ENCODE peak calls at places on chromosomes 3 and 15, in five cellular contexts. P is MM.1S, O is choroid plexus epithelial cell, Y is fibroblast of lung, V is AG10803. E is an unnamed sample.

GRCh38 chr3:12318758-12319621 is 30.1 kb downstream of the PPARG start:
- DNase-seq in P (no peak), O (peak; percentile 66), Y (peak; percentile 89), V (no peak), E (no peak)

GRCh38 chr15:68047826-68048225 is 6.3 kb upstream of the PIAS1 start:
- DNase-seq in P (no peak), O (no peak), Y (no peak), V (no peak), E (no peak)

GRCh38 chr3:55272031-55272645 is 215.0 kb downstream of the WNT5A start:
- DNase-seq in P (no peak), O (no peak), Y (no peak), V (peak; percentile 61), E (no peak)

GRCh38 chr15:37041042-37041441 is 59.3 kb downstream of the MEIS2 start:
- DNase-seq in P (no peak), O (no peak), Y (no peak), V (no peak), E (no peak)

GRCh38 chr3:177367783-177368182 is 170.5 kb upstream of the TBL1XR1 start:
- DNase-seq in P (no peak), O (no peak), Y (no peak), V (no peak), E (no peak)

GRCh38 chr15:75693501-75694240 is 19.0 kb downstream of the CSPG4 start:
- DNase-seq in P (no peak), O (peak; percentile 50), Y (peak; percentile 65), V (peak; percentile 84), E (peak; percentile 20)

GRCh38 chr3:131221731-131222130 is 159.8 kb upstream of the NUDT16 start:
- DNase-seq in P (no peak), O (peak; percentile 88), Y (peak; percentile 90), V (peak; percentile 86), E (no peak)

GRCh38 chr15:31263751-31264533 is 62.7 kb upstream of the KLF13 start:
- DNase-seq in P (peak; percentile 93), O (no peak), Y (no peak), V (no peak), E (no peak)

GRCh38 chr3:176651622-176652021 is 545.7 kb downstream of the TBL1XR1 start:
- DNase-seq in P (no peak), O (peak; percentile 10), Y (no peak), V (no peak), E (no peak)

GRCh38 chr15:90550919-90551318 is 21.2 kb downstream of the CRTC3 start:
- DNase-seq in P (no peak), O (no peak), Y (no peak), V (peak; percentile 38), E (peak; percentile 45)

GRCh38 chr3:136146981-136147729 is 49.0 kb downstream of the MSL2 start:
- DNase-seq in P (no peak), O (no peak), Y (no peak), V (peak; percentile 16), E (no peak)

GRCh38 chr3:129593595-129594339 is 12.7 kb downstream of the PLXND1 start:
- DNase-seq in P (peak; percentile 47), O (no peak), Y (peak; percentile 33), V (peak; percentile 47), E (no peak)
- TF ChIP-seq CTCF in P (no peak), O (no peak), Y (no peak), V (no peak), E (no peak)

DNA sequence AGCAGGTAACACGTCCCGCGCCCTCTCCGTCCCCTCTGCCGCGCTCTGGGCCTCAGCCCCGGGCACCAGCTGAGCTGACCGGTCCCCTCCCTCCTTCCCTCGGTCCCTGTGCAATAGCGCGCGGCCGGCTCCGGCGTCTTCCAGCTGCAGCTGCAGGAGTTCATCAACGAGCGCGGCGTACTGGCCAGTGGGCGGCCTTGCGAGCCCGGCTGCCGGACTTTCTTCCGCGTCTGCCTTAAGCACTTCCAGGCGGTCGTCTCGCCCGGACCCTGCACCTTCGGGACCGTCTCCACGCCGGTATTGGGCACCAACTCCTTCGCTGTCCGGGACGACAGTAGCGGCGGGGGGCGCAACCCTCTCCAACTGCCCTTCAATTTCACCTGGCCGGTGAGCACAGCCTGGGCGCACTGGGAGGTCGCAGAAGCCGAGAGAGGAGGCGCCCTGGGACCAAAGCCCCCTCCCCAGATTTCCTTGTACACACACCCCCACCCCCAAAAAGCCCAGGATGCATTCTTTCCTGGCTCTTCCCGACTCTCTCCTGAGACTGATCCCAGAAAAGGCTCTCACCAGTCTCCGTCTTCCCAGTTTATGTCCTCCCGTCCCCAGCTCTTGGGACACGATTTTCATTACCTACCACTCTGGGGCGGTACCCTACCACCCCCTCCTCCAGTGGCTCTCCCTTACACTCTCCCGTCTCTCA is 740 bp downstream of the DLL4 start:
- DNase-seq in P (no peak), O (peak; percentile 68), Y (peak; percentile 65), V (peak; percentile 45), E (no peak)
- TF ChIP-seq CTCF in P (no peak), O (peak; percentile 12), Y (peak; percentile 6), V (no peak), E (no peak)

GRCh38 chr15:82749951-82750830 is 40.5 kb upstream of the AP3B2 start:
- DNase-seq in P (peak; percentile 95), O (peak; percentile 97), Y (peak; percentile 93), V (peak; percentile 94), E (peak; percentile 84)

GRCh38 chr15:82748315-82748714 is 38.6 kb upstream of the AP3B2 start:
- DNase-seq in P (no peak), O (no peak), Y (no peak), V (no peak), E (no peak)

DNA sequence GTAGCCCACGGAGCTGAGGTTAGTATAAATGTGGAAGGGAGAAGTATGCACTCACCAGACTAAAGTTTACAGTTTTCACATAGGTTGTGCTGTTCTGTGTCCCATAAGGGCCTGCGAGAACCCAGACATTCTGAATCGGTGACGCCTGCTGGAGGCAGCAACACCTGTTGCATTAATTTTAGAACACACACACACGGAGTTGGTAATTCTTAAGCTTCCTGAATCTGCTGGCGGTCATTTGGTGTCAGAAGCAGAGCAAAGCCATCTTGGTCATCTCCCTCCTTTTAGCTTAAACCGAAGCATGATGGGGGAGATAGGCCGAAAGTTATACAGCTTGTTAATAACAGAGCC is 41.1 kb upstream of the AP3B2 start:
- DNase-seq in P (peak; percentile 62), O (peak; percentile 32), Y (peak; percentile 8), V (no peak), E (peak; percentile 28)
- TF ChIP-seq CTCF in P (peak; percentile 25), O (no peak), Y (peak; percentile 2), V (no peak), E (no peak)

DNA sequence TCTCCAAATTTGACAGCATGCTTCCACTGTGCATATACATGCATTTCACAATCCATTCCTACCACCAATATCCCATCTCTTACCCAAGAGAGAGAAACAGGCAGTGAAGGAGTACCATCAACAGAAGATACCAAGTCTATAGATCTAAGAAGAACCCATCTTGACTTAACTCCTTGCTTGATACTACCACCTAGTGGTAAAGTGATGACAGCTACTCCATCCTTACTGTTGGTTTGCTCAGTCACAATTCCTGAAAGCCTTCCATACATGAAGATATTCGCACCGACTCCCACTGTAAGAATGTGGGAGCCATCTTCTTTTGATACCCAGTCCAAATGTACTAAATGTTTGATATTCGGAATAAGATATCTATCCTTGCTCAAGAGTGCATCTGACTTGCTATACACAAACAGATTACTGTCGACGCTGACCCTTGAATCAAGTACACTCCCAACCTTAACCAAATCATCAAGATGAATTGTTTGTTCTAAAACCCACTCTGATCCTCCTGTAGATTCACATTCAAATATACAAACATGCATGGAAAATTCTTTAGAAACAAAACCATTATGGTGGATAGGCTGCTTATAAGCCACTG is 123.1 kb downstream of the DMXL2 start:
- DNase-seq in P (peak; percentile 55), O (peak; percentile 74), Y (peak; percentile 66), V (peak; percentile 39), E (peak; percentile 51)
- TF ChIP-seq CTCF in P (peak; percentile 75), O (peak; percentile 69), Y (peak; percentile 78), V (peak; percentile 68), E (peak; percentile 33)

GRCh38 chr3:143171141-143171651 is 51.6 kb downstream of the CHST2 start:
- DNase-seq in P (peak; percentile 49), O (peak; percentile 96), Y (peak; percentile 80), V (peak; percentile 35), E (peak; percentile 64)
- TF ChIP-seq CTCF in P (no peak), O (no peak), Y (no peak), V (no peak), E (no peak)

E was measured in GM20000.